ENCODE peak calls at places on chromosomes 1 and 21, in four cellular contexts. S is AG04450, P is MM.1S, U is fibroblast of lung. H is an unnamed sample.

GRCh38 chr1:171403396-171403795 is 81.9 kb upstream of the PRRC2C start:
- DNase-seq in S (no peak), P (no peak), U (peak; percentile 5), H (no peak)

GRCh38 chr1:72037745-72038343 is 244.5 kb downstream of the NEGR1 start:
- DNase-seq in P (peak; percentile 75), U (peak; percentile 26), S (peak; percentile 3), H (no peak)

GRCh38 chr1:232201024-232201423 is 428.9 kb downstream of the SIPA1L2 start:
- DNase-seq in S (no peak), P (no peak), U (no peak), H (no peak)

GRCh38 chr1:43536864-43537358 is 6.2 kb downstream of the PTPRF start:
- DNase-seq in P (no peak), S (no peak), U (no peak), H (no peak)

GRCh38 chr1:176149939-176150807 is 56.9 kb downstream of the COP1 start:
- DNase-seq in S (no peak), U (no peak), P (no peak), H (no peak)

GRCh38 chr21:34519013-34519412 is 7.0 kb upstream of the KCNE1 start:
- DNase-seq in S (no peak), U (no peak), P (no peak), H (no peak)

GRCh38 chr1:105023719-105024118 is 1274.0 kb downstream of the AMY1C start:
- DNase-seq in U (no peak), S (no peak), P (no peak), H (no peak)

GRCh38 chr1:17239420-17239819 is 9.5 kb upstream of the PADI3 start:
- DNase-seq in U (peak; percentile 97), S (peak; percentile 90), P (peak; percentile 46), H (no peak)

GRCh38 chr21:35478096-35479080 is 429.3 kb upstream of the RUNX1 start:
- DNase-seq in U (peak; percentile 71), P (no peak), S (no peak), H (no peak)

GRCh38 chr1:16175610-16176553 is 20.0 kb upstream of the EPHA2 start:
- DNase-seq in U (peak; percentile 92), P (no peak), S (peak; percentile 72), H (no peak)

GRCh38 chr1:222283147-222283768 is 264.6 kb downstream of the HHIPL2 start:
- DNase-seq in P (no peak), U (peak; percentile 47), S (peak; percentile 92), H (no peak)

GRCh38 chr1:245678866-245679411 is 524.2 kb downstream of the KIF26B start:
- DNase-seq in U (no peak), P (no peak), S (no peak), H (no peak)

GRCh38 chr1:20983297-20983889 is 193.3 kb downstream of the EIF4G3 start:
- DNase-seq in P (no peak), U (no peak), S (no peak), H (no peak)
- TF ChIP-seq CTCF in P (no peak), U (no peak), S (no peak), H (no peak)

GRCh38 chr1:201912832-201913231 is 24.1 kb downstream of the SHISA4 start:
- DNase-seq in S (no peak), U (peak; percentile 46), P (no peak), H (no peak)
- TF ChIP-seq CTCF in S (no peak), U (no peak), P (no peak), H (no peak)

GRCh38 chr1:84387480-84388163 is 10.7 kb upstream of the DNASE2B start:
- DNase-seq in P (no peak), S (no peak), U (no peak), H (no peak)
- TF ChIP-seq CTCF in P (no peak), S (peak; percentile 37), U (peak; percentile 12), H (no peak)

DNA sequence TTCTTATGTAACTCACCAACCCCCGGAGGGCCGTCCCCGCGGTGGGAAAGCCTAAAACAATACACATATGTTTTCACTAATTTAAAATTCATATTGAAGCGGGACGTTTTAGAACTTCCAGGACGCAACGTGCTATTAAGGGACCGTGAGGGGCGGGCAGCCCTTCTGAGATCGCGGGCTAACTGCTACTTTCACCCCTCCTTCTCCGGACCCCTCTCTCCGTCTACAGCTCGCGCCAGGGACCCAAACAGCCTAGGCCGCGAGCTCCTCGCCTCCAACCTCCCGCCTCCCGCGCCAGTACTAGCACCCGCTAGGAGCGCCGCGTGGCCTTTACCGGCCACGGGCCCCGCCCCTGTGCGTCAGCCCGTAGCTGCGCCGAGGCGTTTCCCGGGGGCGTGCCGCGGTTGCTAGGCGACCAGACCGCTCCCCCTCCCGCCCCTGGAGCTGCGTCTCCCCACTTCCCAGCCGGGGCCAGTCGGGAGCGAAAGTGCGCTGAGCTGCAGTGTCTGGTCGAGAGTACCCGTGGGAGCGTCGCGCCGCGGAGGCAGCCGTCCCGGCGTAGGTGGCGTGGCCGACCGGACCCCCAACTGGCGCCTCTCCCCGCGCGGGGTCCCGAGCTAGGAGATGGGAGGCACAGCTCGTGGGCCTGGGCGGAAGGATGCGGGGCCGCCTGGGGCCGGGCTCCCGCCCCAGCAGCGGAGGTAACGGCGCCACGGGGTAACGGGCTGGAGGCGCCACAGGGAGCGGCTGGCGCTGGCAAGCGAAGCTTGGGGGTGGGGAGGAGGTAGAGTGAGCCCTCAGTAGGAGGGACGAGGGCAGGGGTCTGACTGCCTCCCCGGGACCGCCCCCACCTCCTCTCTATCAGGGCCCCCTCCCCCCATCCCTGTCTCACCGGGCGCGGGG is at the start of gene DYRK3:
- DNase-seq in U (peak; percentile 91), P (peak; percentile 98), S (peak; percentile 78), H (peak; percentile 78)
- TF ChIP-seq CTCF in U (no peak), P (no peak), S (no peak), H (no peak)

H was measured in natural killer cell.